ENCODE peak calls at places on chromosome 3, in ten cellular contexts. L, G, U, X, I, Y, J, F, H and E are unnamed samples.

GRCh38 chr3:28699283-28699682 is 350.7 kb upstream of the AZI2 start:
- DNase-seq in L (no peak), G (no peak), U (no peak), X (no peak), I (no peak), Y (peak), J (peak), F (no peak), H (no peak), E (no peak)

GRCh38 chr3:184299488-184300376 is 691 bp downstream of the PSMD2 start:
- DNase-seq in L (no peak), G (no peak), U (no peak), X (no peak), I (peak), Y (peak), J (peak), F (no peak), H (no peak), E (peak)

GRCh38 chr3:4398120-4398740 is 68.8 kb downstream of the SUMF1 start:
- DNase-seq in L (no peak), G (no peak), U (no peak), X (no peak), I (peak), Y (no peak), J (no peak), F (no peak), H (no peak), E (no peak)

GRCh38 chr3:120092444-120092843 is 1.8 kb downstream of the GSK3B start:
- DNase-seq in L (no peak), G (no peak), U (no peak), X (no peak), I (no peak), Y (no peak), J (peak), F (no peak), H (no peak), E (no peak)

GRCh38 chr3:46925585-46925934 is 48.0 kb downstream of the PTH1R start:
- DNase-seq in L (no peak), G (no peak), U (no peak), X (no peak), I (no peak), Y (no peak), J (no peak), F (no peak), H (no peak), E (no peak)

GRCh38 chr3:116770815-116771450 is 61.4 kb downstream of the TUSC7 start:
- DNase-seq in L (peak), G (peak), U (no peak), X (peak), I (peak), Y (peak), J (peak), F (no peak), H (no peak), E (peak)

GRCh38 chr3:44323341-44323955 is 15.1 kb upstream of the TCAIM start:
- DNase-seq in L (peak), G (peak), U (peak), X (peak), I (peak), Y (peak), J (peak), F (peak), H (peak), E (peak)

GRCh38 chr3:40299721-40300335 is 9.7 kb upstream of the EIF1B start:
- DNase-seq in L (no peak), G (no peak), U (no peak), X (no peak), I (peak), Y (peak), J (no peak), F (no peak), H (no peak), E (peak)

GRCh38 chr3:20225769-20226168 is 39.8 kb upstream of the SGO1 start:
- DNase-seq in L (no peak), G (peak), U (no peak), X (peak), I (peak), Y (peak), J (peak), F (no peak), H (no peak), E (no peak)

GRCh38 chr3:162602619-162603018 is 1106.0 kb downstream of the OTOL1 start:
- DNase-seq in L (no peak), G (no peak), U (no peak), X (no peak), I (peak), Y (no peak), J (no peak), F (no peak), H (no peak), E (no peak)

GRCh38 chr3:120726784-120727183 is 15.5 kb downstream of the RABL3 start:
- DNase-seq in L (no peak), G (no peak), U (no peak), X (no peak), I (peak), Y (no peak), J (no peak), F (no peak), H (no peak), E (peak)

GRCh38 chr3:65591313-65591712 is 447.4 kb downstream of the MAGI1 start:
- DNase-seq in L (no peak), G (no peak), U (no peak), X (no peak), I (no peak), Y (no peak), J (no peak), F (no peak), H (no peak), E (no peak)

GRCh38 chr3:29280675-29281264 is at the start of gene RBMS3:
- DNase-seq in L (peak), G (peak), U (no peak), X (peak), I (peak), Y (peak), J (peak), F (no peak), H (no peak), E (peak)

GRCh38 chr3:156728267-156728985 is 54.0 kb downstream of the TIPARP start:
- DNase-seq in L (no peak), G (no peak), U (no peak), X (no peak), I (peak), Y (peak), J (peak), F (no peak), H (no peak), E (no peak)